ENCODE peak calls at places on chromosomes 5 and 9, in four cellular contexts. One of them, this sample, is unnamed.

GRCh38 chr5:172864747-172865146 is 30.7 kb downstream of the ERGIC1 start:
- DNase-seq in sigmoid colon: no peak
- DNase-seq in heart right ventricle: no peak
- DNase-seq in NCI-H2107: no peak
- DNase-seq in this sample: no peak

GRCh38 chr5:117380316-117380715 is 805.7 kb upstream of the SEMA6A start:
- DNase-seq in sigmoid colon: no peak
- DNase-seq in heart right ventricle: no peak
- DNase-seq in NCI-H2107: no peak
- DNase-seq in this sample: no peak

GRCh38 chr5:159504106-159504856 is 174.0 kb upstream of the IL12B start:
- DNase-seq in sigmoid colon: no peak
- DNase-seq in heart right ventricle: no peak
- DNase-seq in NCI-H2107: no peak
- DNase-seq in this sample: no peak

GRCh38 chr9:137680445-137681358 is 61.9 kb downstream of the EHMT1 start:
- DNase-seq in sigmoid colon: no peak
- DNase-seq in heart right ventricle: no peak
- DNase-seq in NCI-H2107: no peak
- DNase-seq in this sample: no peak

GRCh38 chr5:7793861-7794260 is 57.1 kb downstream of the CFAP90 start:
- DNase-seq in sigmoid colon: no peak
- DNase-seq in heart right ventricle: no peak
- DNase-seq in NCI-H2107: no peak
- DNase-seq in this sample: no peak

GRCh38 chr5:82334085-82334680 is 56.0 kb upstream of the RPS23 start:
- DNase-seq in sigmoid colon: no peak
- DNase-seq in heart right ventricle: no peak
- DNase-seq in NCI-H2107: no peak
- DNase-seq in this sample: no peak

GRCh38 chr5:96861044-96861443 is 15.3 kb upstream of the ERAP2 start:
- DNase-seq in sigmoid colon: no peak
- DNase-seq in heart right ventricle: no peak
- DNase-seq in NCI-H2107: peak
- DNase-seq in this sample: peak

GRCh38 chr5:159448-160172 is 31.7 kb upstream of the LRRC14B start:
- DNase-seq in sigmoid colon: no peak
- DNase-seq in heart right ventricle: no peak
- DNase-seq in NCI-H2107: no peak
- DNase-seq in this sample: no peak

GRCh38 chr5:86814907-86815306 is 197.2 kb downstream of the COX7C start:
- DNase-seq in sigmoid colon: no peak
- DNase-seq in heart right ventricle: no peak
- DNase-seq in NCI-H2107: no peak
- DNase-seq in this sample: no peak

GRCh38 chr5:1058988-1059883 is 50.6 kb downstream of the NKD2 start:
- DNase-seq in sigmoid colon: no peak
- DNase-seq in heart right ventricle: peak
- DNase-seq in NCI-H2107: no peak
- DNase-seq in this sample: no peak

GRCh38 chr5:68368280-68368679 is 152.7 kb downstream of the PIK3R1 start:
- DNase-seq in sigmoid colon: no peak
- DNase-seq in heart right ventricle: no peak
- DNase-seq in NCI-H2107: no peak
- DNase-seq in this sample: no peak

GRCh38 chr5:140145818-140146522 is 20.2 kb downstream of the IGIP start:
- DNase-seq in sigmoid colon: peak
- DNase-seq in heart right ventricle: peak
- DNase-seq in NCI-H2107: no peak
- DNase-seq in this sample: peak

GRCh38 chr5:64158827-64159226 is 6.8 kb upstream of the RNF180 start:
- DNase-seq in sigmoid colon: no peak
- DNase-seq in heart right ventricle: no peak
- DNase-seq in NCI-H2107: no peak
- DNase-seq in this sample: no peak

GRCh38 chr5:176660860-176661641 is 13.8 kb downstream of the TSPAN17 start:
- DNase-seq in sigmoid colon: peak
- DNase-seq in heart right ventricle: peak
- DNase-seq in NCI-H2107: peak
- DNase-seq in this sample: peak

GRCh38 chr9:35791321-35791921 is at the start of gene NPR2:
- DNase-seq in sigmoid colon: peak
- DNase-seq in heart right ventricle: peak
- DNase-seq in NCI-H2107: no peak
- DNase-seq in this sample: no peak

GRCh38 chr9:21523021-21524014 is 41.2 kb upstream of the IFNE start:
- DNase-seq in sigmoid colon: no peak
- DNase-seq in heart right ventricle: no peak
- DNase-seq in NCI-H2107: no peak
- DNase-seq in this sample: no peak

GRCh38 chr5:178388381-178389030 is 155.9 kb upstream of the PHYKPL start:
- DNase-seq in sigmoid colon: peak
- DNase-seq in heart right ventricle: peak
- DNase-seq in NCI-H2107: no peak
- DNase-seq in this sample: no peak

GRCh38 chr5:80755634-80756033 is 100.9 kb upstream of the DHFR start:
- DNase-seq in sigmoid colon: no peak
- DNase-seq in heart right ventricle: no peak
- DNase-seq in NCI-H2107: no peak
- DNase-seq in this sample: no peak

GRCh38 chr5:139148306-139148705 is 49.9 kb downstream of the SIL1 start:
- DNase-seq in sigmoid colon: no peak
- DNase-seq in heart right ventricle: no peak
- DNase-seq in NCI-H2107: no peak
- DNase-seq in this sample: no peak

GRCh38 chr9:135002336-135002735 is 84.6 kb upstream of the FCN1 start:
- DNase-seq in sigmoid colon: no peak
- DNase-seq in heart right ventricle: no peak
- DNase-seq in NCI-H2107: no peak
- DNase-seq in this sample: no peak

GRCh38 chr5:30650311-30650710 is 543.2 kb upstream of the CDH6 start:
- DNase-seq in sigmoid colon: no peak
- DNase-seq in heart right ventricle: no peak
- DNase-seq in NCI-H2107: no peak
- DNase-seq in this sample: no peak

GRCh38 chr5:15452030-15452429 is 48.0 kb upstream of the FBXL7 start:
- DNase-seq in sigmoid colon: peak
- DNase-seq in heart right ventricle: no peak
- DNase-seq in NCI-H2107: no peak
- DNase-seq in this sample: no peak

GRCh38 chr9:134367796-134368490 is 41.7 kb downstream of the RXRA start:
- DNase-seq in sigmoid colon: no peak
- DNase-seq in heart right ventricle: no peak
- DNase-seq in NCI-H2107: no peak
- DNase-seq in this sample: no peak

GRCh38 chr5:160970605-160971191 is 118.7 kb upstream of the ATP10B start:
- DNase-seq in sigmoid colon: no peak
- DNase-seq in heart right ventricle: no peak
- DNase-seq in NCI-H2107: no peak
- DNase-seq in this sample: no peak

GRCh38 chr9:134055981-134056461 is 11.8 kb downstream of the BRD3 start:
- DNase-seq in sigmoid colon: peak
- DNase-seq in heart right ventricle: peak
- DNase-seq in NCI-H2107: no peak
- DNase-seq in this sample: no peak

GRCh38 chr5:80082731-80083114 is 47.6 kb downstream of the THBS4 start:
- DNase-seq in sigmoid colon: peak
- DNase-seq in heart right ventricle: peak
- DNase-seq in NCI-H2107: peak
- DNase-seq in this sample: peak

GRCh38 chr5:73822989-73823339 is 197.0 kb downstream of the ARHGEF28 start:
- DNase-seq in sigmoid colon: no peak
- DNase-seq in heart right ventricle: no peak
- DNase-seq in NCI-H2107: no peak
- DNase-seq in this sample: no peak

GRCh38 chr9:5630038-5630507 is 1.2 kb downstream of the RIC1 start:
- DNase-seq in sigmoid colon: no peak
- DNase-seq in heart right ventricle: no peak
- DNase-seq in NCI-H2107: no peak
- DNase-seq in this sample: no peak